ENCODE peak calls at places on chromosomes 6 and 20, in five cellular contexts. One of them, this sample, is unnamed.

GRCh38 chr6:89433637-89434499 is 916 bp downstream of the ANKRD6 start:
- DNase-seq in stimulated activated CD4-positive, alpha-beta T cell treated with anti-CD3 and anti-CD28 coated beads, Interleukin-2, amount 100 ng/mL, for 4 hours: no peak
- DNase-seq in kidney glomerular epithelial cell: no peak
- DNase-seq in GM03348: no peak
- DNase-seq in GM10248: peak
- DNase-seq in this sample: peak

GRCh38 chr6:24721461-24722215 is 2.7 kb upstream of the C6orf62 start:
- DNase-seq in stimulated activated CD4-positive, alpha-beta T cell treated with anti-CD3 and anti-CD28 coated beads, Interleukin-2, amount 100 ng/mL, for 4 hours: no peak
- DNase-seq in kidney glomerular epithelial cell: no peak
- DNase-seq in GM03348: peak
- DNase-seq in GM10248: peak
- DNase-seq in this sample: peak

GRCh38 chr6:43934803-43935602 is 165.0 kb downstream of the VEGFA start:
- DNase-seq in stimulated activated CD4-positive, alpha-beta T cell treated with anti-CD3 and anti-CD28 coated beads, Interleukin-2, amount 100 ng/mL, for 4 hours: no peak
- DNase-seq in kidney glomerular epithelial cell: no peak
- DNase-seq in GM03348: no peak
- DNase-seq in GM10248: no peak
- DNase-seq in this sample: no peak

GRCh38 chr6:100203391-100203790 is 209.4 kb upstream of the MCHR2 start:
- DNase-seq in stimulated activated CD4-positive, alpha-beta T cell treated with anti-CD3 and anti-CD28 coated beads, Interleukin-2, amount 100 ng/mL, for 4 hours: no peak
- DNase-seq in kidney glomerular epithelial cell: peak
- DNase-seq in GM03348: peak
- DNase-seq in GM10248: no peak
- DNase-seq in this sample: peak

GRCh38 chr20:49043000-49043399 is 3.1 kb upstream of the CSE1L start:
- DNase-seq in stimulated activated CD4-positive, alpha-beta T cell treated with anti-CD3 and anti-CD28 coated beads, Interleukin-2, amount 100 ng/mL, for 4 hours: no peak
- DNase-seq in kidney glomerular epithelial cell: no peak
- DNase-seq in GM03348: no peak
- DNase-seq in GM10248: no peak
- DNase-seq in this sample: no peak

GRCh38 chr6:160005861-160006540 is 37.1 kb downstream of the IGF2R start:
- DNase-seq in stimulated activated CD4-positive, alpha-beta T cell treated with anti-CD3 and anti-CD28 coated beads, Interleukin-2, amount 100 ng/mL, for 4 hours: no peak
- DNase-seq in kidney glomerular epithelial cell: no peak
- DNase-seq in GM03348: peak
- DNase-seq in GM10248: no peak
- DNase-seq in this sample: peak

GRCh38 chr20:39524371-39524911 is 562.3 kb downstream of the DHX35 start:
- DNase-seq in stimulated activated CD4-positive, alpha-beta T cell treated with anti-CD3 and anti-CD28 coated beads, Interleukin-2, amount 100 ng/mL, for 4 hours: no peak
- DNase-seq in kidney glomerular epithelial cell: no peak
- DNase-seq in GM03348: no peak
- DNase-seq in GM10248: no peak
- DNase-seq in this sample: peak

GRCh38 chr6:107110200-107110599 is 5.1 kb downstream of the BEND3 start:
- DNase-seq in stimulated activated CD4-positive, alpha-beta T cell treated with anti-CD3 and anti-CD28 coated beads, Interleukin-2, amount 100 ng/mL, for 4 hours: no peak
- DNase-seq in kidney glomerular epithelial cell: no peak
- DNase-seq in GM03348: no peak
- DNase-seq in GM10248: no peak
- DNase-seq in this sample: no peak

GRCh38 chr6:50655848-50656453 is 57.4 kb upstream of the TFAP2D start:
- DNase-seq in stimulated activated CD4-positive, alpha-beta T cell treated with anti-CD3 and anti-CD28 coated beads, Interleukin-2, amount 100 ng/mL, for 4 hours: no peak
- DNase-seq in kidney glomerular epithelial cell: peak
- DNase-seq in GM03348: peak
- DNase-seq in GM10248: peak
- DNase-seq in this sample: peak

GRCh38 chr6:169852504-169853195 is 101.2 kb downstream of the ERMARD start:
- DNase-seq in stimulated activated CD4-positive, alpha-beta T cell treated with anti-CD3 and anti-CD28 coated beads, Interleukin-2, amount 100 ng/mL, for 4 hours: no peak
- DNase-seq in kidney glomerular epithelial cell: no peak
- DNase-seq in GM03348: no peak
- DNase-seq in GM10248: no peak
- DNase-seq in this sample: no peak

GRCh38 chr6:89347825-89348224 is 4.7 kb downstream of the UBE2J1 start:
- DNase-seq in stimulated activated CD4-positive, alpha-beta T cell treated with anti-CD3 and anti-CD28 coated beads, Interleukin-2, amount 100 ng/mL, for 4 hours: no peak
- DNase-seq in kidney glomerular epithelial cell: peak
- DNase-seq in GM03348: no peak
- DNase-seq in GM10248: no peak
- DNase-seq in this sample: peak

This sample was measured in GM23248.